ENCODE peak calls at places on chromosomes 7 and 10, in six cellular contexts. Q, B, D, U, R and N are unnamed samples. For H3K4me1, the result is how much of the 10 kb centered on the place peaks cover.

GRCh38 chr7:29091121-29091601 is 55.2 kb downstream of the CPVL start:
- DNase-seq in Q (no peak), B (no peak), D (no peak), U (peak), R (peak), N (peak)

GRCh38 chr7:68725843-68726242 is 872.4 kb upstream of the AUTS2 start:
- DNase-seq in Q (no peak), B (peak), D (no peak), U (no peak), R (no peak), N (no peak)

GRCh38 chr7:100396421-100396982 is 23.2 kb downstream of the PILRA start:
- DNase-seq in Q (no peak), B (peak), D (no peak), U (no peak), R (no peak), N (no peak)

GRCh38 chr7:45454771-45455170 is 119.4 kb upstream of the ADCY1 start:
- DNase-seq in Q (no peak), B (no peak), D (no peak), U (no peak), R (no peak), N (no peak)

GRCh38 chr10:124936813-124937212 is 5.1 kb upstream of the ZRANB1 start:
- DNase-seq in Q (no peak), B (no peak), D (no peak), U (no peak), R (no peak), N (no peak)

GRCh38 chr10:45375716-45376231 is 1.8 kb downstream of the ALOX5 start:
- DNase-seq in Q (no peak), B (peak), D (no peak), U (no peak), R (no peak), N (no peak)

GRCh38 chr7:101996876-101997275 is 179.4 kb downstream of the CUX1 start:
- DNase-seq in Q (no peak), B (no peak), D (no peak), U (no peak), R (no peak), N (no peak)

GRCh38 chr7:34086064-34086463 is 180.7 kb downstream of the BMPER start:
- DNase-seq in Q (no peak), B (no peak), D (no peak), U (no peak), R (no peak), N (no peak)

GRCh38 chr7:95899919-95900513 is 127.7 kb downstream of the DYNC1I1 start:
- DNase-seq in Q (no peak), B (no peak), D (no peak), U (peak), R (no peak), N (no peak)

GRCh38 chr7:17665029-17665428 is 275.3 kb downstream of the SNX13 start:
- DNase-seq in Q (no peak), B (no peak), D (no peak), U (no peak), R (no peak), N (peak)

GRCh38 chr10:131396108-131397010 is 84.8 kb upstream of the TCERG1L start:
- DNase-seq in Q (no peak), B (no peak), D (no peak), U (peak), R (no peak), N (no peak)

GRCh38 chr10:74925716-74926115 is 99.3 kb downstream of the KAT6B start:
- DNase-seq in Q (no peak), B (no peak), D (no peak), U (no peak), R (no peak), N (no peak)

GRCh38 chr10:12631216-12631615 is 281.9 kb downstream of the CAMK1D start:
- DNase-seq in Q (no peak), B (no peak), D (no peak), U (peak), R (no peak), N (no peak)

GRCh38 chr7:16921644-16922257 is 40.0 kb upstream of the AGR3 start:
- DNase-seq in Q (no peak), B (no peak), D (peak), U (peak), R (no peak), N (no peak)

GRCh38 chr7:129728875-129729467 is 117.5 kb downstream of the NRF1 start:
- DNase-seq in Q (no peak), B (no peak), D (no peak), U (no peak), R (no peak), N (no peak)

GRCh38 chr10:12724782-12725579 is 276.5 kb downstream of the CCDC3 start:
- DNase-seq in Q (no peak), B (no peak), D (no peak), U (peak), R (no peak), N (no peak)

GRCh38 chr7:35004531-35005096 is 32.7 kb downstream of the DPY19L1 start:
- DNase-seq in Q (no peak), B (no peak), D (no peak), U (peak), R (no peak), N (no peak)

GRCh38 chr10:122461367-122461728 is at the start of gene HTRA1:
- DNase-seq in Q (peak), B (no peak), D (no peak), U (peak), R (peak), N (peak)

GRCh38 chr10:3687510-3688081 is 97.4 kb downstream of the KLF6 start:
- DNase-seq in Q (no peak), B (no peak), D (no peak), U (no peak), R (no peak), N (no peak)

GRCh38 chr7:65974191-65974801 is 7.7 kb downstream of the GUSB start:
- DNase-seq in Q (no peak), B (no peak), D (no peak), U (no peak), R (no peak), N (peak)

GRCh38 chr10:17222329-17222728 is 5.7 kb upstream of the VIM start:
- DNase-seq in Q (no peak), B (no peak), D (no peak), U (no peak), R (no peak), N (no peak)

GRCh38 chr10:13758302-13758701 is 171.5 kb downstream of the PRPF18 start:
- DNase-seq in Q (no peak), B (no peak), D (peak), U (peak), R (no peak), N (no peak)

GRCh38 chr10:131872837-131873375 is 27.9 kb upstream of the PPP2R2D start:
- DNase-seq in Q (no peak), B (no peak), D (no peak), U (no peak), R (no peak), N (no peak)

GRCh38 chr7:55206235-55207029 is 158.7 kb upstream of the LANCL2 start:
- DNase-seq in Q (no peak), B (no peak), D (peak), U (no peak), R (no peak), N (no peak)

GRCh38 chr7:133703547-133703946 is 423.6 kb upstream of the LRGUK start:
- DNase-seq in Q (no peak), B (no peak), D (peak), U (no peak), R (no peak), N (no peak)

GRCh38 chr7:2529161-2530075 is 9.8 kb downstream of the LFNG start:
- DNase-seq in Q (peak), B (peak), D (peak), U (no peak), R (peak), N (peak)

GRCh38 chr7:49432245-49432644 is 341.2 kb upstream of the VWC2 start:
- DNase-seq in Q (no peak), B (no peak), D (no peak), U (no peak), R (no peak), N (no peak)

GRCh38 chr10:43203491-43204393 is 63.1 kb downstream of the RASGEF1A start:
- DNase-seq in Q (peak), B (peak), D (no peak), U (peak), R (no peak), N (peak)

GRCh38 chr7:8638076-8638475 is 204.7 kb downstream of the NXPH1 start:
- DNase-seq in Q (no peak), B (no peak), D (no peak), U (no peak), R (no peak), N (no peak)

GRCh38 chr7:129122086-129122750 is 22.3 kb upstream of the TSPAN33 start:
- DNase-seq in Q (no peak), B (no peak), D (no peak), U (no peak), R (no peak), N (no peak)

GRCh38 chr10:102235598-102235920 is 5.8 kb downstream of the PITX3 start:
- DNase-seq in Q (no peak), B (no peak), D (no peak), U (no peak), R (no peak), N (no peak)

GRCh38 chr7:102912742-102913141 is at the start of gene LRRC17:
- DNase-seq in Q (no peak), B (no peak), D (peak), U (peak), R (no peak), N (peak)

GRCh38 chr7:2967705-2968104 is 76.0 kb downstream of the CARD11 start:
- DNase-seq in Q (no peak), B (no peak), D (no peak), U (no peak), R (no peak), N (no peak)

GRCh38 chr7:70390251-70390650 is 741.7 kb upstream of the GALNT17 start:
- DNase-seq in Q (no peak), B (no peak), D (peak), U (no peak), R (no peak), N (no peak)

GRCh38 chr10:120505866-120506265 is 48.8 kb downstream of the PLPP4 start:
- DNase-seq in Q (no peak), B (no peak), D (peak), U (no peak), R (no peak), N (no peak)

DNA sequence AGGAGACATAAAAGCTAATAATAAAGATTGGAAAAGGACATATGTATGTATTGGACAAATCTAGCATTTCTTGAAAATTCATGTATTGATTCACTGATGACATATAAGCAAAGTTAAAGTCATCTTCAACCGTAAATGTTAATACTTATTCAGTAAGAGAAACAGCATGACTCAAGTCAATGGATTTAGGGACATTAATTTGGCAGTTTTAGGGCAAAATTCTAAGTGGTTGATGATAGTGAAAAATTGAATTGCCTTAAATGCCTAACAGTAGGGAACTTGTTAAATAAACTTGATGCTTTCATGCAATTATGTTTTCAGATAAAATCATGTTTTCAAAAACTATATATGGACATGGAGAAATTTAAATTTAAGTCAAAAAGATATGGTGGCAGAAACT is 24.9 kb upstream of the ITGB1 start:
- DNase-seq in Q (no peak), B (no peak), D (peak), U (no peak), R (no peak), N (no peak)
- H3K4me1 ChIP-seq in Q (under half), B (half or more), D (half or more), U (under half), R (under half), N (under half)

GRCh38 chr7:218316-218715 is 25.9 kb downstream of the FAM20C start:
- DNase-seq in Q (no peak), B (no peak), D (no peak), U (no peak), R (no peak), N (no peak)
- H3K4me3 ChIP-seq in Q (no peak), B (no peak), D (no peak), U (no peak), R (no peak), N (no peak)

GRCh38 chr7:116206141-116206540 is 4.2 kb upstream of the TES start:
- DNase-seq in Q (no peak), B (no peak), D (no peak), U (no peak), R (no peak), N (no peak)
- H3K27ac ChIP-seq in Q (no peak), B (no peak), D (no peak), U (no peak), R (no peak), N (no peak)

DNA sequence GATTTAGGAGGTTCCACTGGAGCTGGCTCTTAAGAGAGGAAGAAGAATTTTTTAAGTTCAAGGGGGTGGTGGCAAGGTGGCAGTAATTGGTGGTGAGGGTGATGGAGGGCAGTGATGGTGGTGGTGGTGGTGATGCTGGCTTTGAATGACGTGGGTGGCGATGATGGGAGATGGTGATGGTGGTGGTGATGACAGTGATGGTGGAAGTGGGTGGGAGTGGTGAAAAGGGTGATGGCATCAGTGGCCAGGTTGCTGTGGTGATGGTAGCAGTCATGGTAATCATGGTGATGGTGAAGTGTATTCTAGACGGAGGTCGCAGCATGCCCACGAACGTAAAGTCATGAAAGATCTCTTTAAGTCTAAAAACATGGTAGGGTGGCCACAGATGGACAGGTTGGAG is 197.3 kb downstream of the PTEN start:
- DNase-seq in Q (no peak), B (no peak), D (no peak), U (no peak), R (no peak), N (no peak)
- H3K4me1 ChIP-seq in Q (under half), B (under half), D (under half), U (under half), R (under half), N (under half)

GRCh38 chr7:15555385-15555859 is 6.4 kb downstream of the AGMO start:
- DNase-seq in Q (no peak), B (no peak), D (no peak), U (no peak), R (no peak), N (no peak)
- H3K4me3 ChIP-seq in Q (no peak), B (no peak), D (no peak), U (no peak), R (peak), N (no peak)

DNA sequence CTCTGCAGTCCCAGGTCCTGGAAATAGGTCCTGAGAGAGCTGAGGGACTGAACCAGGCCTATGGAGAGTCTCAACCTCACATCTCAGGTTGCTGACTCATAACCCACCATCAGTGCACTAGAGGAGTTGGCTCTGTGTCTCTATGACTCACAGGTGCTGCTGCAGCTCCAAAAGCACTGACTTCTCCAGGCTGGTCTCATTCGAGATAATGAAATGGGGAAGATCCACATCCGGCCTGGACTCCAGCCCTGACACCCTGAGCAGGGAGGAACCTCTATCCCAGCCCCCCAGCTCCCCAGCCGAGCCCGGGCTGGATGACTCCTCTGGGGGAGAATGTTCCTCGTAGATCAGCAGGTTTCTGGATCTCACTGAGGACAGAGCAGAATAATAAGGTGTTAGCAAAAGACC is 35.5 kb upstream of the DGKI start:
- DNase-seq in Q (no peak), B (no peak), D (peak), U (no peak), R (no peak), N (peak)
- H3K27ac ChIP-seq in Q (no peak), B (no peak), D (peak), U (no peak), R (no peak), N (peak)